ENCODE peak calls at places on chromosome 10, in nine cellular contexts. T is NCI-H226; W is memory B cell; M is stimulated activated naive CD4-positive, alpha-beta T cell; V is stimulated activated CD4-positive, alpha-beta T cell treated with anti-CD3 and anti-CD28 coated beads, Interleukin-12 subunit alpha, Interleukin-12 subunit beta, amount 100 ng/mL, for 4 hours; X is T follicular helper cell; F is stomach; E is activated T-cell treated with anti-CD3 and anti-CD28 coated beads, Interleukin-2, amount 50 U/mL, for 72 hours; D is M059J. U is an unnamed sample.

GRCh38 chr10:119251315-119251708 is 43.9 kb downstream of the GRK5 start:
- DNase-seq in X (no peak), E (no peak), V (no peak), W (no peak), D (peak; percentile 36), F (no peak), M (no peak), T (peak; percentile 63), U (no peak)

GRCh38 chr10:72557362-72557761 is 68.5 kb downstream of the MICU1 start:
- DNase-seq in V (no peak), M (no peak), X (no peak), E (no peak), T (no peak), D (no peak), F (no peak), W (no peak), U (no peak)

GRCh38 chr10:63761243-63761642 is 240.0 kb downstream of the REEP3 start:
- DNase-seq in V (no peak), F (no peak), M (no peak), E (no peak), D (peak; percentile 16), T (no peak), W (no peak), X (no peak), U (no peak)

GRCh38 chr10:48476279-48476982 is 128.4 kb downstream of the ARHGAP22 start:
- DNase-seq in W (no peak), F (peak; percentile 17), V (no peak), D (no peak), E (no peak), M (no peak), X (no peak), T (no peak), U (no peak)

GRCh38 chr10:45602082-45602730 is 70.4 kb downstream of the ZFAND4 start:
- DNase-seq in W (no peak), F (no peak), D (peak; percentile 47), X (no peak), E (no peak), M (no peak), T (no peak), V (no peak), U (no peak)

GRCh38 chr10:91022390-91022789 is 101.5 kb upstream of the ANKRD1 start:
- DNase-seq in M (no peak), X (no peak), V (no peak), F (no peak), D (no peak), W (no peak), E (no peak), T (no peak), U (no peak)

GRCh38 chr10:85317827-85318226 is 989.4 kb downstream of the CCSER2 start:
- DNase-seq in T (no peak), E (no peak), F (no peak), X (no peak), M (no peak), W (no peak), D (no peak), V (no peak), U (no peak)

GRCh38 chr10:71729023-71729649 is 9.6 kb upstream of the C10orf105 start:
- DNase-seq in D (peak; percentile 76), X (no peak), V (no peak), F (peak; percentile 57), M (no peak), T (peak; percentile 70), W (no peak), E (no peak), U (peak; percentile 53)

GRCh38 chr10:86203162-86203905 is 163.3 kb downstream of the GRID1 start:
- DNase-seq in E (peak; percentile 2), D (peak; percentile 8), M (no peak), X (no peak), T (no peak), F (no peak), V (no peak), W (no peak), U (no peak)